ENCODE peak calls at places on chromosomes 7 and 10, in nine cellular contexts. T is upper lobe of left lung, W is body of pancreas, G is heart left ventricle, L is GM12878, D is K562, O is right lobe of liver, S is IMR-90, R is HepG2. K is an unnamed sample. For H3K36me3, the result is how much of the 10 kb centered on the place peaks cover.

GRCh38 chr10:86177483-86178155 is 189.0 kb downstream of the GRID1 start:
- ATAC-seq in W (no peak), L (no peak), G (no peak), D (no peak), S (no peak), T (no peak), R (no peak), O (no peak), K (no peak)

GRCh38 chr10:106836923-106837322 is 327.6 kb downstream of the SORCS1 start:
- ATAC-seq in G (no peak), R (no peak), W (no peak), S (no peak), D (no peak), T (no peak), L (peak), O (peak), K (peak)

GRCh38 chr7:91292506-91292905 is 28.3 kb downstream of the FZD1 start:
- ATAC-seq in G (no peak), S (no peak), R (no peak), O (no peak), W (no peak), L (no peak), D (no peak), T (no peak), K (no peak)

GRCh38 chr7:98250789-98251188 is 1.2 kb downstream of the TECPR1 start:
- ATAC-seq in D (peak), L (peak), R (peak), T (no peak), S (no peak), O (no peak), W (no peak), G (no peak), K (no peak)

GRCh38 chr10:101646369-101646768 is 48.6 kb downstream of the FBXW4 start:
- ATAC-seq in L (no peak), G (no peak), D (no peak), R (no peak), S (no peak), T (no peak), O (no peak), W (no peak), K (no peak)

GRCh38 chr7:106050002-106050742 is 61.9 kb downstream of the SYPL1 start:
- ATAC-seq in L (no peak), D (peak), R (peak), W (no peak), T (peak), O (peak), G (no peak), S (peak), K (peak)

GRCh38 chr7:129908181-129908580 is 44.6 kb downstream of the UBE2H start:
- ATAC-seq in T (no peak), L (no peak), S (no peak), D (no peak), R (no peak), O (no peak), W (no peak), G (no peak), K (no peak)

GRCh38 chr10:128018704-128019103 is 107.5 kb downstream of the MKI67 start:
- ATAC-seq in S (no peak), D (no peak), W (no peak), R (no peak), L (peak), T (no peak), O (no peak), G (no peak), K (no peak)

GRCh38 chr10:48277093-48277492 is 2.6 kb upstream of the FRMPD2 start:
- ATAC-seq in D (no peak), T (no peak), O (no peak), W (no peak), R (no peak), S (no peak), L (no peak), G (no peak), K (no peak)

GRCh38 chr10:88131561-88132139 is 268.2 kb downstream of the PTEN start:
- ATAC-seq in L (no peak), D (no peak), R (no peak), T (peak), O (peak), G (peak), W (peak), S (no peak), K (no peak)

GRCh38 chr7:137992042-137992737 is 9.7 kb downstream of the CREB3L2 start:
- ATAC-seq in D (peak), W (peak), O (peak), L (no peak), G (peak), R (peak), S (peak), T (no peak), K (peak)

GRCh38 chr10:91061608-91062007 is 140.7 kb upstream of the ANKRD1 start:
- ATAC-seq in R (no peak), T (peak), D (no peak), S (no peak), W (peak), L (no peak), G (no peak), O (no peak), K (no peak)

GRCh38 chr7:117066668-117067067 is 113.4 kb downstream of the ST7 start:
- ATAC-seq in T (no peak), W (no peak), G (no peak), S (no peak), L (peak), R (no peak), O (peak), D (no peak), K (no peak)

GRCh38 chr7:51354897-51355296 is 38.3 kb upstream of the COBL start:
- ATAC-seq in G (no peak), O (no peak), R (peak), L (peak), D (peak), S (no peak), W (no peak), T (no peak), K (no peak)

GRCh38 chr7:125480762-125481161 is 551.1 kb upstream of the POT1 start:
- ATAC-seq in R (no peak), S (no peak), W (no peak), O (no peak), G (no peak), T (no peak), D (no peak), L (peak), K (no peak)

GRCh38 chr10:99430116-99430450 is 341 bp downstream of the GOT1 start:
- ATAC-seq in G (no peak), L (peak), O (peak), R (peak), S (peak), D (peak), W (no peak), T (peak), K (peak)

DNA sequence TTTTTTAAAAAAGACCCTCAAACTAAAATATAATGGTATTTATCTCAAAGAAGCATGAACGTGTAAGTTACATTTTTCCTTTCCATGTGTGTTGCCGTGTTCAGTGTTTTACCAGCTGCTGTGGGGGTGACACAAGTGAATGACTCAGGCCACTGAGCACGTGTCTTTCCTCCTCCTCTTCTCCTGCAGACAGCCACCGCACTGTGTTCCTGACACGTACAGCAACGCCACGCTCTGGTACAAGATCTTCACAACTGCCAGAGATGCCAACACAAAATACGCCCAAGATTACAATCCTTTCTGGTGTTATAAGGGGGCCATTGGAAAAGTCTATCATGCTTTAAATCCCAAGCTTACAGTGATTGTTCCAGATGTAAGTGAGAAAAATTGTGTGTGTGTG is 29.7 kb downstream of the TMEM248 start:
- ATAC-seq in W (no peak), T (no peak), L (no peak), O (no peak), G (no peak), D (no peak), R (no peak), S (no peak), K (no peak)
- H3K36me3 ChIP-seq in W (under half), T (half or more), L (under half), O (half or more), G (half or more), D (half or more), R (half or more), S (half or more), K (half or more)

GRCh38 chr10:50740351-50740688 is 584 bp downstream of the ASAH2B start:
- ATAC-seq in R (peak), D (peak), T (no peak), O (peak), S (peak), G (peak), W (peak), L (peak), K (peak)

GRCh38 chr10:50739618-50740350 is at the start of gene ASAH2B:
- ATAC-seq in G (peak), O (peak), D (peak), S (peak), W (peak), R (peak), L (peak), T (peak), K (peak)
- TF ChIP-seq POLR2A in G (peak), O (peak), D (peak), S (peak), W (peak), R (peak), L (peak), T (peak), K (no peak)

DNA sequence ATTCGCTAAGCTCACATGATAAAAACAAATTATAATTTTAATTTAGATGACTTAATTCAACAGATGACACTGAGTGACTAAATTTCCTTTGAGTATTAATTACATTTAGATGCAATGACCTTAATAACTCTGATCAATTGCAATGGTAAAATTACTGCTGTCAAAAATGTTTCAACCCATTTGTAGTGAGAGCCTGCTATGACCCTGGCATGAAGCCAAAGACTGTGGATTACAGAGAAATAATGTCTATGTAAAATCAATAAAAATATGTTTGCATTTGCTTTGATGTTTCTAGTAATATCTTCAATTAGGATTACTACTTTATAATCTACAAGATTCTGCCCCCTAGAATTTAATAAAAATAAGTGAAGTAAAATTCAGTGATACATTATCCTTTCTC is 15.6 kb downstream of the MKX start:
- ATAC-seq in G (no peak), O (no peak), D (no peak), R (no peak), W (no peak), L (no peak), S (no peak), T (no peak), K (no peak)
- H3K36me3 ChIP-seq in G (under half), O (under half), D (under half), R (under half), W (under half), L (under half), S (under half), T (under half), K (under half)

GRCh38 chr7:151460474-151460855 is 20.5 kb upstream of the CRYGN start:
- ATAC-seq in T (peak), D (no peak), G (peak), O (peak), R (peak), S (no peak), W (peak), L (no peak), K (peak)
- TF ChIP-seq POLR2A in T (no peak), D (no peak), G (no peak), O (no peak), R (no peak), S (no peak), W (no peak), L (peak), K (no peak)

GRCh38 chr7:151348970-151349369 is 7.4 kb downstream of the NUB1 start:
- ATAC-seq in R (no peak), T (no peak), S (no peak), L (no peak), G (no peak), D (no peak), O (no peak), W (no peak), K (no peak)
- H3K36me3 ChIP-seq in R (under half), T (half or more), S (under half), L (under half), G (half or more), D (half or more), O (under half), W (under half), K (under half)

DNA sequence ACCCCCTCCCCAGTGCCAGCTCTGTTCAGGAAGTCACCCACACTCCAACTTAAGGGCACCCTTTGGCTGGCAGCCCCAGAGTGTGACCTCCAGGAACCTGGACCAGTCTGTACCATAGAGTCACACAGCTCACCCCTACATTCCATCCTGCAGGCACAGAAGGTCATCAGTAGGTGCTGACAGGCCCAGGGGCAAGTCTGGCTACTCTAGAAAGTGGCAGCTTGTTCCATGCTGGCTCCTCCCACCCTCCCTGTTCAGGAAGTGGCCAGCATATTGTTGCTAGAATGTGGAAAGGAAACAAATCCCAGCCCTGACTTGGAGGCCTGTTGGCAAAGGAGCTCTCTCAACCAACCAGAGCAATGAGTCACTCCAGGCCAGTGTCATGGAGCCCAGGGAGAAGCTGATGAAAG is 3.2 kb upstream of the NCOA4 start:
- ATAC-seq in O (no peak), D (no peak), W (no peak), T (no peak), R (peak), S (peak), L (no peak), G (no peak), K (no peak)
- TF ChIP-seq POLR2A in O (no peak), D (no peak), W (no peak), T (no peak), R (no peak), S (no peak), L (no peak), G (no peak), K (no peak)